ENCODE peak calls at places on chromosomes 7 and 10, in five cellular contexts. U is GM12878, G is HepG2, M is H1, Y is K562. Q is an unnamed sample.

GRCh38 chr10:14579405-14579804 is 195.3 kb downstream of the FAM107B start:
- DNase-seq in U (no peak), G (peak; percentile 35), M (no peak), Y (no peak), Q (no peak)

GRCh38 chr10:2929859-2930258 is 137.5 kb upstream of the PFKP start:
- DNase-seq in U (no peak), G (no peak), M (no peak), Y (no peak), Q (no peak)

GRCh38 chr7:115980175-115980574 is 50.4 kb downstream of the TFEC start:
- DNase-seq in U (no peak), G (no peak), M (no peak), Y (no peak), Q (no peak)

GRCh38 chr7:101819913-101820522 is 2.6 kb downstream of the CUX1 start:
- DNase-seq in U (no peak), G (no peak), M (no peak), Y (no peak), Q (no peak)

GRCh38 chr10:97779975-97780374 is 8.2 kb upstream of the SFRP5 start:
- DNase-seq in U (no peak), G (no peak), M (no peak), Y (no peak), Q (no peak)

GRCh38 chr10:126387931-126388911 is at the start of gene ADAM12:
- DNase-seq in U (no peak), G (no peak), M (no peak), Y (no peak), Q (no peak)

GRCh38 chr10:19966751-19967150 is 150.5 kb downstream of the PLXDC2 start:
- DNase-seq in U (no peak), G (no peak), M (no peak), Y (no peak), Q (no peak)

GRCh38 chr7:2896141-2896540 is 52.0 kb upstream of the GNA12 start:
- DNase-seq in U (no peak), G (no peak), M (no peak), Y (no peak), Q (no peak)

GRCh38 chr10:22649390-22649841 is 65.0 kb downstream of the PIP4K2A start:
- DNase-seq in U (no peak), G (no peak), M (no peak), Y (no peak), Q (no peak)

GRCh38 chr7:29588900-29589696 is 25.5 kb downstream of the PRR15 start:
- DNase-seq in U (peak; percentile 4), G (peak; percentile 43), M (no peak), Y (peak; percentile 75), Q (peak; percentile 56)

GRCh38 chr10:10846476-10846875 is 171.2 kb upstream of the CELF2 start:
- DNase-seq in U (no peak), G (no peak), M (no peak), Y (no peak), Q (no peak)

GRCh38 chr7:92177362-92177761 is 1.6 kb downstream of the LRRD1 start:
- DNase-seq in U (no peak), G (no peak), M (no peak), Y (no peak), Q (no peak)

GRCh38 chr10:123301077-123301875 is 147.1 kb downstream of the BUB3 start:
- DNase-seq in U (no peak), G (no peak), M (no peak), Y (no peak), Q (no peak)

GRCh38 chr7:92634924-92635519 is 44.8 kb upstream of the FAM133B start:
- DNase-seq in U (no peak), G (peak; percentile 12), M (no peak), Y (no peak), Q (peak; percentile 39)

GRCh38 chr10:672139-672538 is 17.3 kb downstream of the DIP2C start:
- DNase-seq in U (no peak), G (no peak), M (no peak), Y (no peak), Q (no peak)

GRCh38 chr10:23364378-23364777 is 19.8 kb upstream of the C10orf67 start:
- DNase-seq in U (no peak), G (no peak), M (no peak), Y (no peak), Q (no peak)

GRCh38 chr10:51422311-51423120 is 276.9 kb downstream of the CSTF2T start:
- DNase-seq in U (peak; percentile 8), G (peak; percentile 15), M (peak; percentile 7), Y (no peak), Q (peak; percentile 16)

GRCh38 chr7:150855046-150855445 is 2.7 kb downstream of the AOC1 start:
- DNase-seq in U (no peak), G (no peak), M (no peak), Y (no peak), Q (no peak)

GRCh38 chr7:778271-778967 is 51.3 kb upstream of the PRKAR1B start:
- DNase-seq in U (no peak), G (no peak), M (no peak), Y (no peak), Q (no peak)

GRCh38 chr7:42154168-42154567 is 82.8 kb downstream of the GLI3 start:
- DNase-seq in U (no peak), G (no peak), M (no peak), Y (no peak), Q (no peak)

GRCh38 chr7:151550601-151551286 is 31.0 kb upstream of the RHEB start:
- DNase-seq in U (no peak), G (peak; percentile 23), M (no peak), Y (no peak), Q (no peak)

GRCh38 chr10:25831138-25831537 is 102.9 kb upstream of the MYO3A start:
- DNase-seq in U (no peak), G (no peak), M (no peak), Y (no peak), Q (no peak)

GRCh38 chr7:7526006-7526405 is 9.7 kb downstream of the COL28A1 start:
- DNase-seq in U (no peak), G (no peak), M (no peak), Y (no peak), Q (no peak)

GRCh38 chr10:132162021-132162531 is 24.7 kb upstream of the DPYSL4 start:
- DNase-seq in U (no peak), G (no peak), M (no peak), Y (no peak), Q (no peak)

GRCh38 chr7:30907527-30908267 is 4.0 kb upstream of the AQP1 start:
- DNase-seq in U (no peak), G (no peak), M (no peak), Y (no peak), Q (no peak)

GRCh38 chr10:72517244-72517643 is 108.6 kb downstream of the MICU1 start:
- DNase-seq in U (no peak), G (no peak), M (no peak), Y (no peak), Q (no peak)

GRCh38 chr10:24039331-24039730 is 169.6 kb upstream of the KIAA1217 start:
- DNase-seq in U (no peak), G (no peak), M (no peak), Y (no peak), Q (no peak)

GRCh38 chr7:149817836-149818535 is 20.2 kb upstream of the ZNF862 start:
- DNase-seq in U (no peak), G (no peak), M (no peak), Y (no peak), Q (no peak)

GRCh38 chr7:50660040-50660829 is 95.0 kb upstream of the DDC start:
- DNase-seq in U (no peak), G (no peak), M (no peak), Y (no peak), Q (no peak)
- TF ChIP-seq SP1 in U (no peak), G (no peak), M (no peak), Y (no peak), Q (no peak)

GRCh38 chr10:28429573-28430216 is 103.2 kb upstream of the WAC start:
- DNase-seq in U (no peak), G (peak; percentile 59), M (no peak), Y (peak; percentile 21), Q (peak; percentile 8)
- TF ChIP-seq SIN3A in U (no peak), G (no peak), M (no peak), Y (no peak), Q (no peak)

GRCh38 chr7:117827861-117828260 is 45.4 kb downstream of the CTTNBP2 start:
- DNase-seq in U (no peak), G (no peak), M (no peak), Y (no peak), Q (peak; percentile 6)
- TF ChIP-seq SP1 in U (no peak), G (no peak), M (no peak), Y (no peak), Q (no peak)

GRCh38 chr7:26451997-26452396 is 160.3 kb downstream of the SNX10 start:
- DNase-seq in U (no peak), G (no peak), M (no peak), Y (no peak), Q (no peak)
- TF ChIP-seq SIN3A in U (no peak), G (no peak), M (no peak), Y (no peak), Q (no peak)